ENCODE peak calls at places on chromosomes 12 and 14, in six cellular contexts. H, Z, J, O, L and U are unnamed samples.

GRCh38 chr12:100267603-100268281 is 765 bp downstream of the SCYL2 start:
- DNase-seq in H (no peak), Z (no peak), J (peak; percentile 29), O (no peak), L (no peak), U (no peak)

GRCh38 chr12:114684098-114684869 is at the start of gene TBX3:
- DNase-seq in H (no peak), Z (peak; percentile 96), J (peak; percentile 77), O (peak; percentile 92), L (peak; percentile 84), U (peak; percentile 94)

GRCh38 chr14:31660191-31660590 is 99.0 kb downstream of the NUBPL start:
- DNase-seq in H (no peak), Z (no peak), J (no peak), O (no peak), L (no peak), U (no peak)

GRCh38 chr12:70648831-70649230 is 11.6 kb upstream of the PTPRB start:
- DNase-seq in H (no peak), Z (no peak), J (no peak), O (no peak), L (no peak), U (no peak)

GRCh38 chr12:21502872-21503271 is 1.3 kb downstream of the GOLT1B start:
- DNase-seq in H (no peak), Z (no peak), J (no peak), O (no peak), L (no peak), U (no peak)

GRCh38 chr14:104782823-104783170 is 12.8 kb downstream of the AKT1 start:
- DNase-seq in H (no peak), Z (no peak), J (no peak), O (no peak), L (no peak), U (no peak)

GRCh38 chr14:85276829-85277228 is 253.1 kb upstream of the FLRT2 start:
- DNase-seq in H (no peak), Z (no peak), J (no peak), O (no peak), L (no peak), U (no peak)

GRCh38 chr14:74238974-74239847 is at the start of gene VSX2:
- DNase-seq in H (no peak), Z (no peak), J (no peak), O (no peak), L (no peak), U (no peak)

GRCh38 chr12:46088040-46088439 is 97.7 kb upstream of the SCAF11 start:
- DNase-seq in H (no peak), Z (no peak), J (no peak), O (no peak), L (no peak), U (no peak)

GRCh38 chr12:110135806-110136205 is 11.6 kb downstream of the IFT81 start:
- DNase-seq in H (no peak), Z (no peak), J (no peak), O (no peak), L (no peak), U (no peak)

GRCh38 chr14:62168564-62169155 is 406.4 kb downstream of the SNAPC1 start:
- DNase-seq in H (no peak), Z (no peak), J (no peak), O (no peak), L (no peak), U (no peak)

GRCh38 chr12:54383041-54383609 is 1.4 kb downstream of the ZNF385A start:
- DNase-seq in H (no peak), Z (no peak), J (no peak), O (no peak), L (no peak), U (no peak)

GRCh38 chr14:95119336-95119735 is 38.0 kb downstream of the DICER1 start:
- DNase-seq in H (no peak), Z (no peak), J (no peak), O (no peak), L (no peak), U (no peak)

GRCh38 chr12:24062642-24063245 is 113.3 kb upstream of the SOX5 start:
- DNase-seq in H (no peak), Z (no peak), J (no peak), O (no peak), L (no peak), U (no peak)

GRCh38 chr12:69766260-69766659 is 27.6 kb downstream of the RAB3IP start:
- DNase-seq in H (no peak), Z (no peak), J (no peak), O (no peak), L (no peak), U (no peak)

GRCh38 chr14:70707138-70708038 is 65.7 kb downstream of the TTC9 start:
- DNase-seq in H (no peak), Z (no peak), J (peak; percentile 58), O (no peak), L (no peak), U (no peak)

GRCh38 chr12:11651377-11651776 is 1.9 kb downstream of the ETV6 start:
- DNase-seq in H (no peak), Z (no peak), J (no peak), O (no peak), L (no peak), U (no peak)

GRCh38 chr12:130717752-130718151 is 1.7 kb upstream of the RIMBP2 start:
- DNase-seq in H (no peak), Z (no peak), J (no peak), O (no peak), L (no peak), U (no peak)

GRCh38 chr14:72771561-72771960 is 122.3 kb downstream of the DPF3 start:
- DNase-seq in H (no peak), Z (no peak), J (no peak), O (peak; percentile 80), L (no peak), U (no peak)

GRCh38 chr12:108459106-108459505 is 56.0 kb upstream of the FICD start:
- DNase-seq in H (no peak), Z (no peak), J (no peak), O (no peak), L (no peak), U (no peak)

GRCh38 chr12:108457006-108457733 is 57.9 kb upstream of the FICD start:
- DNase-seq in H (no peak), Z (no peak), J (peak; percentile 78), O (no peak), L (peak; percentile 10), U (peak; percentile 34)

GRCh38 chr12:108455706-108456105 is 59.4 kb upstream of the FICD start:
- DNase-seq in H (no peak), Z (no peak), J (peak; percentile 25), O (no peak), L (no peak), U (no peak)

GRCh38 chr12:108457734-108458361 is 57.2 kb upstream of the FICD start:
- DNase-seq in H (no peak), Z (no peak), J (no peak), O (no peak), L (no peak), U (no peak)

DNA sequence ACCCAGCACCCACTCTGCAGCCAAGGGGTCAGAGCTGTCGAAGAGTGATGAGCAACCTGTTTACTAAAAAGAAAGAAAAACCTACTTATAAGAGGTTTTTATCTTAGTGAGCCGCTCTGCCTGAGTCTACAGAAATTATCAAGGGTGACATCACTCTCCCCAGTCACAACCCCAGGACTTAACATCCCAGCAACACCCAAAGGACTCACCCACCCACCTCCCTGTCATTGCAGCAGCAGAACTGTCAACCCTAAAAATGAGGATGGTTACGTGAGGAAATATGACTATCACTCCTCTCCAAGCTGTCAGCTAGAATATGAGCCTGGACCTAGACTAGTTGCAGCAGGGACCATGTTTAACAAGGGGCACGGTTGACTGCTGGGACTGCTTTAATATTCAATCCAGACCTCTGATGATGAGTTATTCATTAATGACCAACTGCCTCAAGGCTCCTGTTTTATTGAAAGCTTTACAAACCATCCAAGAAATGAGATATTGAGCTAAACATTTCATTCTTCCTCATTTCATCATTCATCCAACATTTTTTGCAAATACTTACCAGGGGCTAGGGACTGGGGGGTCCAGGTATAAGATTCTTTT is 53.9 kb upstream of the FICD start:
- DNase-seq in H (no peak), Z (no peak), J (no peak), O (no peak), L (no peak), U (no peak)
- TF ChIP-seq CTCF in H (no peak), Z (no peak), J (no peak), O (no peak), L (no peak), U (no peak)

DNA sequence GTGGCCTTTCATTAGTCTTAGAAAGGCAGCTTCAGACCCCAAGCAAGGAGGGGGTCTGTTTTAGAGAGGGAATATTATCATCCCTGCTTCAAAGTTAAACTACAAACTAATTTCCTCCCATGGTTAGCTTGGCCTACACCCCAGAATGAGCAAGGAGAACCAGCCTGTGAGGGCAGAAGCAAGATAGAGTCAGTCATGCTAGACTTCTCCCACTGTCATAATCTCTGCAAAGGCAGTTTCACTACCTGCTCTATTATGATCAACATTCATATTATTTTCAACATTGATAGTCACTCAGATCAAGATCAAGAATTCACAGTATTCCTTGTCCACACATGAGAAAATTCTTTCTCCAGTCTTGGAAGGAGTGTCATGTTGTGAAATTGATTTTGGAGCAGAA is 105.1 kb downstream of the GXYLT1 start:
- DNase-seq in H (no peak), Z (no peak), J (no peak), O (no peak), L (no peak), U (no peak)
- TF ChIP-seq CTCF in H (no peak), Z (no peak), J (no peak), O (no peak), L (no peak), U (no peak)

DNA sequence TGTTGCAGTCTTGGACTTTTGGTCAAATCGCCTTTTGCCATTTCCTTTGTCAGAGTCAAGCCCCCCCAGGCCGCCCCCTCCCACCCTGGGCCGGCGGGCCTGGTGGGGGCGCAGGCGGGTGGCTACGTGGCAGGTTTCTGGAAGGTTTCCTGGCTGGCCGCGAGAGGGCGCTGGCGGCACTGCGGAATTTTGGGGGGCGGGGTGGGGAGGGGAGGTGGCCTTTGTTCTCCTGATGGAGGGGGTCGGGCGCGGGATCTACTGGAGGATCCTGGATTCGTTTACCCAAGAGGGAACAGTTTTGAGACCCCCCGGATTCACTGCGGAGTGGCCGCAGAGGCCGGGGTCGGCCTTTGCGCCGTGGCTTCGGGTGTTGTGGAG is 1.2 kb downstream of the MEG3 start:
- DNase-seq in H (no peak), Z (peak; percentile 50), J (no peak), O (no peak), L (no peak), U (no peak)
- TF ChIP-seq CTCF in H (no peak), Z (peak; percentile 24), J (peak; percentile 15), O (no peak), L (no peak), U (no peak)

DNA sequence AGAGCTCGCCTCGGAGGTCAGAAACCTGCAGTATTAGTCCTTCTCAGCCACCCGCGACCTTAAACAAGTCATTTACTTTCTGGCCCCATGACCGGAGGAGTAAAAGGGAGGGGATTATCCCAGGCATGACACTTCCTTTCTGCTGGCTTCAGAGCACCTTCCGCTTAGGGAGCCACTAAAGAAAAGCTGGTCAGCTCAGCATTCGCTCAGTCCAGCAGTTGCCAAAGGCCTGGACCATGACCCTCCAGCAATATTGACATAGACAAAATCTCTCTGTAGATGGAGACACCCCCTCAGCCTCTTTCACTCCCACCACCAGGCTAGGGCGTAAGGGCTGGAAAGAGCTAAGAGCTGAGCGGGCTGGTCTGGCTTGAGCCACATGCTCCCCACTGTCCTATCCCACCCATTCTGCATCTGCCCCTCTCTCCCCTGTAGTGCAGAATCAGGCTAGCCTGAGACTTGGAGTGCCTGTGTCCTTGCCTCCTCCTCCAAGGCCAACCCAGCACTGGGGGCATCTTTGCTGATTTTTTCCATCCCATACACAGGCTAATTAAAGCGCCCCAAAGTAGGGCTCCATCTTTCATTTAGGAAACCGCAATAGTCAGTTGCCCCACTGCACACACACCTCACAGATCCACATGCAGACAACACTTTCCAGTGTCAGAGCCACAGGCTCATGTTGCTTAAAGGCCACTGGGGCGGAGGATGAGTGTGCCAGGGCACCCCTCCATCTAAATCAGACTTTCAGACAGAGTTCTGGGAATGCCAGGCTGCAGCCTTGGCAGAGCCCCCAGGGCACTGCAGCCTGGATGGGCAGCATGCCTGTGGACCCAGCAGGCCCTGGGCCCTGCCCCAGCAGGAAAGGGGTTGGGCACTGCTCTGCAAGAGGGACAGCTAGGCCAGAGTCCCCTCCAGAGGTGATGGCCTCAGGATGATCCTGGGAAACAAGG is 4.0 kb upstream of the CPNE6 start:
- DNase-seq in H (no peak), Z (no peak), J (no peak), O (no peak), L (no peak), U (no peak)
- TF ChIP-seq CTCF in H (no peak), Z (no peak), J (no peak), O (no peak), L (no peak), U (no peak)